ENCODE peak calls at places on chromosome 7, in four cellular contexts. O, G, Y and J are unnamed samples.

GRCh38 chr7:6556196-6556595 is 4.9 kb upstream of the GRID2IP start:
- DNase-seq in O (peak; percentile 27), G (no peak), Y (no peak), J (peak; percentile 35)

GRCh38 chr7:93148135-93148534 is at the start of gene SAMD9L:
- DNase-seq in O (no peak), G (no peak), Y (no peak), J (no peak)

GRCh38 chr7:101815826-101816488 is 1.5 kb upstream of the CUX1 start:
- DNase-seq in O (peak; percentile 79), G (peak; percentile 81), Y (peak; percentile 86), J (peak; percentile 80)

GRCh38 chr7:2209961-2210323 is 22.8 kb downstream of the MAD1L1 start:
- DNase-seq in O (no peak), G (no peak), Y (no peak), J (no peak)

GRCh38 chr7:99788554-99788953 is 4.6 kb upstream of the CYP3A4 start:
- DNase-seq in O (no peak), G (no peak), Y (no peak), J (no peak)

GRCh38 chr7:38069052-38069451 is 109.0 kb upstream of the STARD3NL start:
- DNase-seq in O (no peak), G (no peak), Y (no peak), J (no peak)

GRCh38 chr7:27424231-27424630 is 181.6 kb downstream of the EVX1 start:
- DNase-seq in O (no peak), G (no peak), Y (no peak), J (peak; percentile 84)

GRCh38 chr7:158447206-158448171 is 140.1 kb downstream of the PTPRN2 start:
- DNase-seq in O (peak; percentile 80), G (peak; percentile 70), Y (no peak), J (no peak)

GRCh38 chr7:38629621-38630020 is 1.6 kb downstream of the AMPH start:
- DNase-seq in O (no peak), G (no peak), Y (no peak), J (no peak)

GRCh38 chr7:97118306-97118917 is 914 bp downstream of the SDHAF3 start:
- DNase-seq in O (no peak), G (no peak), Y (no peak), J (no peak)

GRCh38 chr7:70455925-70456324 is 676.0 kb upstream of the GALNT17 start:
- DNase-seq in O (no peak), G (no peak), Y (no peak), J (no peak)

GRCh38 chr7:28808786-28809533 is 149.2 kb downstream of the TRIL start:
- DNase-seq in O (no peak), G (no peak), Y (no peak), J (peak; percentile 42)

GRCh38 chr7:30038182-30038980 is 10.2 kb downstream of the PLEKHA8 start:
- DNase-seq in O (no peak), G (no peak), Y (no peak), J (no peak)

GRCh38 chr7:121519548-121520521 is 123.7 kb upstream of the FAM3C start:
- DNase-seq in O (no peak), G (no peak), Y (peak; percentile 70), J (no peak)

GRCh38 chr7:75870557-75870956 is 8.3 kb upstream of the RHBDD2 start:
- DNase-seq in O (no peak), G (no peak), Y (no peak), J (no peak)

GRCh38 chr7:140008755-140009610 is 53.8 kb downstream of the PARP12 start:
- DNase-seq in O (peak; percentile 83), G (peak; percentile 82), Y (peak; percentile 51), J (no peak)

GRCh38 chr7:7434379-7434778 is 101.3 kb downstream of the COL28A1 start:
- DNase-seq in O (no peak), G (no peak), Y (no peak), J (no peak)

GRCh38 chr7:107560898-107561516 is 2.7 kb downstream of the COG5 start:
- DNase-seq in O (no peak), G (no peak), Y (no peak), J (peak; percentile 26)

GRCh38 chr7:106622654-106623314 is 38.2 kb downstream of the CCDC71L start:
- DNase-seq in O (no peak), G (no peak), Y (no peak), J (no peak)

GRCh38 chr7:41252551-41252950 is 450.3 kb downstream of the INHBA start:
- DNase-seq in O (no peak), G (no peak), Y (no peak), J (no peak)

GRCh38 chr7:38178695-38179344 is 775 bp downstream of the STARD3NL start:
- DNase-seq in O (no peak), G (no peak), Y (no peak), J (no peak)

GRCh38 chr7:158740013-158740656 is 35.5 kb upstream of the NCAPG2 start:
- DNase-seq in O (peak; percentile 27), G (no peak), Y (peak; percentile 78), J (no peak)

GRCh38 chr7:101519324-101520017 is 109.6 kb downstream of the MYL10 start:
- DNase-seq in O (no peak), G (no peak), Y (no peak), J (no peak)

GRCh38 chr7:126424985-126425384 is 827.8 kb downstream of the GRM8 start:
- DNase-seq in O (no peak), G (no peak), Y (no peak), J (no peak)

GRCh38 chr7:84548366-84549085 is 353.9 kb upstream of the SEMA3A start:
- DNase-seq in O (no peak), G (no peak), Y (no peak), J (no peak)

GRCh38 chr7:27179503-27180430 is 5.3 kb downstream of the HOXA11 start:
- DNase-seq in O (peak; percentile 47), G (peak; percentile 41), Y (peak; percentile 93), J (peak; percentile 91)

GRCh38 chr7:129664029-129665012 is 52.8 kb downstream of the NRF1 start:
- DNase-seq in O (no peak), G (no peak), Y (no peak), J (no peak)

GRCh38 chr7:159138508-159138907 is 6.2 kb downstream of the VIPR2 start:
- DNase-seq in O (peak; percentile 4), G (no peak), Y (no peak), J (no peak)

GRCh38 chr7:105306160-105306784 is 82.4 kb downstream of the SRPK2 start:
- DNase-seq in O (no peak), G (no peak), Y (no peak), J (no peak)

GRCh38 chr7:1468203-1468602 is 8.9 kb upstream of the MICALL2 start:
- DNase-seq in O (no peak), G (no peak), Y (no peak), J (no peak)

GRCh38 chr7:93117852-93118530 is at the start of gene SAMD9:
- DNase-seq in O (peak; percentile 51), G (peak; percentile 54), Y (peak; percentile 71), J (no peak)

GRCh38 chr7:75559355-75559986 is 67.4 kb downstream of the SPDYE5 start:
- DNase-seq in O (no peak), G (no peak), Y (no peak), J (no peak)

GRCh38 chr7:77269360-77270075 is 69.9 kb upstream of the FGL2 start:
- DNase-seq in O (no peak), G (no peak), Y (no peak), J (no peak)

GRCh38 chr7:137895301-137896201 is 48.8 kb upstream of the DGKI start:
- DNase-seq in O (no peak), G (no peak), Y (no peak), J (no peak)

GRCh38 chr7:50739744-50740455 is 42.8 kb downstream of the GRB10 start:
- DNase-seq in O (no peak), G (no peak), Y (no peak), J (no peak)

GRCh38 chr7:112452102-112452888 is 2.0 kb downstream of the IFRD1 start:
- DNase-seq in O (peak; percentile 28), G (peak; percentile 33), Y (peak; percentile 88), J (peak; percentile 44)

DNA sequence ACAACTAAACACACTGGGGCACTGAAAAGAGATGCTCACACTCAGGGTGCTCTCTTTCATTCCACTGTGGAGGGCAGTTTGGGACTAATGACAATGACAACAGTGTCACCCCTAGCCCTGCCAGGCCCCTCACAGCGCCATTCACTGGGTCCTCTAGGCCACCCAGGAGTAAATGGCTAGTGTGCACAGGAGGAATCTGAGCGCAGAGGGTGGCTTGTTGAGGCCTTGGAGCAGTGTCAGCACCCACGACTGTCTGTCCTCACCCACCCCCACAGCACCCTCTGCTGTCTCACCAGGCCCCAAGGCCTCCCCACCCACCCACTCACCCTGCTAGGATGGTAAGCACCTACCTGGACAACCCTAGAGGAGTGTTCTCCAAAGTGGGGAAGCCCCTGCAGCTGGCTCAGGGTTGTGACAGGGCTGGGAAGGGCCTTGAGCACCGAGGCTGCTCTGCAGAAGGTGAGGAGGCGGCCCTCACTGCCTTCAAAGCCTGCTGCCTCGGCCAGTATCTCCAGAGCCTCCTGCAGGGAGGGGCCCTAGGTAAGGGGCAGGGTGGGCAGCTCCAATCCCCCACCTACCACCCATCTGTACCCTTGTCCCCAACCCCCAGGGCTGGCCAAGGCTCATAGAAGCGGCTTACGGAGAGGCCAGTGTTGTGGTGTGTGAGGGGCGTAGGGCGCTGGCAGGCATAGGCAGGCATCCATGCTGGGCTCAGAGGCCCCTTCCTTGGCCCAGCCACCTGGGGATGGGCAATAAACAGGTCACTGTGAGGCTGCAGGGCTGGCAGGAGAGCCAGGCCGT is 2.9 kb downstream of the POLM start:
- DNase-seq in O (no peak), G (no peak), Y (no peak), J (no peak)
- H3K36me3 ChIP-seq in O (peaks cover 63% of the 10 kb centered on the region), G (peaks cover 19% of the 10 kb centered on the region), Y (peaks cover 62% of the 10 kb centered on the region), J (no peaks in the 10 kb centered on the region)

GRCh38 chr7:127937066-127937680 is 94.1 kb downstream of the LRRC4 start:
- DNase-seq in O (no peak), G (no peak), Y (no peak), J (no peak)
- TF ChIP-seq CTCF in O (no peak), G (no peak), Y (no peak), J (no peak)

DNA sequence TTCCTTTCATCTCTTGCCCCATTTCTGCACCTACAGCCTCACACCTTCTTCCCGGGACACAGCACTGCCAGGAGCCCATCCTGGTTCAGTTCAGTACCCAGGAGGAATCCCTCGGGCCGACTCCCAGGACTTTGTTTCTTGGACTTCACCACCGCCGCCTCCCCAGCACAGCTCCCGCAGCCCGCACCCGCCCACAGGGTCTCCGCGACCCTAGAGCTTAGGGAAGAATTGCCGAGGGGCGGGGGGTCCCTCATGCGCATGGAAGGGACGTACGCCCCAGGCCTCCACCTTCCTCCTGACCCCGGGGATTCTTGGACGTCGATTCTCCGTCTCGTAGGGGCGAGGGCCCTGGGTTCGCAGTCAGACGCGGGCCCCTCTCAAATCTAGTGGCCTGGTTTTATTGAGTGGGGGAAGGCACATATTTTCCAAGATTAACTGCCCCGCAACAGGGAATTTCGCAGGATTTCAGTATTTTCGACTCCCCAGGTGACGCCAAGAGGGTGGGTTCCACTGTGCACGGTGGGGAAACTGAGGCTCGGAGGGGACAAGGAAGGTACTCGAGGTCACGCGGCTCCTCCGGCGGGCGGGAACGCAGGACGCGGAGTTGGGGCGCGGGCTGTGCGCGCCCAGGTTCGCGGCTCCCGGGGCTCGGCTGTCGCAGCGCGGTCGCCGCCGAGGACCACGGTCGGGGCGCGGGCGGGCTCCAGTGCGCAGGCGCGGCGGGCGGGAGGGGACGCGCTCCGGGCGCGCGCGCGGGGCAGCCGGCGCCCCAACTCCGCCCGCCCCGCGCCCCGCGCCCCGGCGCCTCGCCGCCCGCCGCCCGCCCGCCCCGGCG is at the start of gene ADCY1:
- DNase-seq in O (no peak), G (no peak), Y (no peak), J (no peak)
- H3K4me3 ChIP-seq in O (peak within 1 kb of the TSS; percentile 53), G (peak within 1 kb of the TSS; percentile 34), Y (no peak within 1 kb of the TSS), J (no peak within 1 kb of the TSS)

DNA sequence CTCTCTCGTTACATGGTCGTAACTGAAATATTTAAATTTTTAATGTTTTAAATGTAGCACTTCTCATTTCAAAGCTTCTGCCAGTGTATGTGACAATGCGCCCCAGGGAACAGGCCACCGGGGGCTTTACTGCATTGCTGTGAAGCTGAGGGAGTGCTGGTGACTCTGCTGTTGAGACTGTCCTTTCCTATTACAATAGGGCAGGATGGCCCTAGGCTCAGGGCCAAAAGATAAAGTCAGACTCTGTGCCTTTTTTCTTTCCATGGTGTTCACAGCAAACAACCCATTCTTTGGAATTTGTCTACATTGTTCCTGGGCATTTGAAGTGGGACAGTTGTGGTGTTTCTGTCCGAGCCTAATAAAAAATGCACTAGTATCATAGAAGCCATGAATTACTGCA is 107.3 kb downstream of the GALNT11 start:
- DNase-seq in O (no peak), G (no peak), Y (no peak), J (no peak)
- H3K36me3 ChIP-seq in O (peaks cover 83% of the 10 kb centered on the region), G (peaks cover 14% of the 10 kb centered on the region), Y (peaks cover 61% of the 10 kb centered on the region), J (no peaks in the 10 kb centered on the region)